ENCODE peak calls at places on chromosomes 2 and 18, in nine cellular contexts. P is H1, R is heart left ventricle, E is GM12892, Z is uterus, K is A549, B is lower leg skin, M is GM12878, J is NB4. C is an unnamed sample.

GRCh38 chr2:9558948-9559381 is 3.3 kb upstream of the ADAM17 start:
- DNase-seq in P (no peak), R (no peak), E (no peak), Z (peak; percentile 46), K (no peak), B (peak; percentile 68), M (no peak), J (peak; percentile 47), C (peak; percentile 47)

GRCh38 chr2:85697096-85697495 is 2.9 kb downstream of the GNLY start:
- DNase-seq in P (no peak), R (no peak), E (no peak), Z (no peak), K (no peak), B (peak; percentile 65), M (no peak), J (no peak), C (no peak)

GRCh38 chr18:65516209-65516608 is 234.6 kb upstream of the CDH7 start:
- DNase-seq in P (no peak), R (no peak), E (no peak), Z (no peak), K (no peak), B (no peak), M (no peak), J (no peak), C (no peak)

GRCh38 chr2:232898592-232899541 is 28.8 kb downstream of the SNORC start:
- DNase-seq in P (no peak), R (no peak), E (no peak), Z (no peak), K (no peak), B (peak; percentile 34), M (no peak), J (no peak), C (no peak)

GRCh38 chr2:156908825-156909224 is 348.7 kb upstream of the GALNT5 start:
- DNase-seq in P (no peak), R (no peak), E (no peak), Z (no peak), K (no peak), B (no peak), M (no peak), J (no peak), C (no peak)

GRCh38 chr2:24820175-24820513 is 26.9 kb downstream of the CENPO start:
- DNase-seq in P (peak; percentile 41), R (no peak), E (peak; percentile 13), Z (no peak), K (no peak), B (no peak), M (no peak), J (no peak), C (no peak)

GRCh38 chr2:54708584-54709340 is 14.7 kb upstream of the EML6 start:
- DNase-seq in P (peak; percentile 73), R (peak; percentile 66), E (no peak), Z (no peak), K (no peak), B (peak; percentile 87), M (no peak), J (no peak), C (peak; percentile 62)

GRCh38 chr18:23908827-23909226 is 105.7 kb upstream of the TTC39C start:
- DNase-seq in P (no peak), R (no peak), E (no peak), Z (no peak), K (no peak), B (no peak), M (no peak), J (no peak), C (no peak)

GRCh38 chr18:28109781-28110460 is 67.0 kb downstream of the CDH2 start:
- DNase-seq in P (no peak), R (no peak), E (no peak), Z (no peak), K (no peak), B (no peak), M (no peak), J (no peak), C (no peak)

GRCh38 chr18:57908092-57908491 is 105.0 kb upstream of the ATP8B1 start:
- DNase-seq in P (no peak), R (no peak), E (no peak), Z (no peak), K (no peak), B (no peak), M (no peak), J (no peak), C (no peak)

GRCh38 chr2:215981135-215981534 is 32.2 kb downstream of the MREG start:
- DNase-seq in P (no peak), R (no peak), E (no peak), Z (no peak), K (no peak), B (no peak), M (no peak), J (no peak), C (no peak)

GRCh38 chr2:241559489-241560180 is 1.1 kb downstream of the BOK start:
- DNase-seq in P (peak; percentile 75), R (peak; percentile 58), E (peak; percentile 42), Z (no peak), K (peak; percentile 33), B (no peak), M (no peak), J (no peak), C (peak; percentile 50)

GRCh38 chr18:36095936-36096519 is 28.7 kb upstream of the RPRD1A start:
- DNase-seq in P (no peak), R (no peak), E (no peak), Z (no peak), K (peak; percentile 10), B (no peak), M (no peak), J (peak; percentile 69), C (no peak)

DNA sequence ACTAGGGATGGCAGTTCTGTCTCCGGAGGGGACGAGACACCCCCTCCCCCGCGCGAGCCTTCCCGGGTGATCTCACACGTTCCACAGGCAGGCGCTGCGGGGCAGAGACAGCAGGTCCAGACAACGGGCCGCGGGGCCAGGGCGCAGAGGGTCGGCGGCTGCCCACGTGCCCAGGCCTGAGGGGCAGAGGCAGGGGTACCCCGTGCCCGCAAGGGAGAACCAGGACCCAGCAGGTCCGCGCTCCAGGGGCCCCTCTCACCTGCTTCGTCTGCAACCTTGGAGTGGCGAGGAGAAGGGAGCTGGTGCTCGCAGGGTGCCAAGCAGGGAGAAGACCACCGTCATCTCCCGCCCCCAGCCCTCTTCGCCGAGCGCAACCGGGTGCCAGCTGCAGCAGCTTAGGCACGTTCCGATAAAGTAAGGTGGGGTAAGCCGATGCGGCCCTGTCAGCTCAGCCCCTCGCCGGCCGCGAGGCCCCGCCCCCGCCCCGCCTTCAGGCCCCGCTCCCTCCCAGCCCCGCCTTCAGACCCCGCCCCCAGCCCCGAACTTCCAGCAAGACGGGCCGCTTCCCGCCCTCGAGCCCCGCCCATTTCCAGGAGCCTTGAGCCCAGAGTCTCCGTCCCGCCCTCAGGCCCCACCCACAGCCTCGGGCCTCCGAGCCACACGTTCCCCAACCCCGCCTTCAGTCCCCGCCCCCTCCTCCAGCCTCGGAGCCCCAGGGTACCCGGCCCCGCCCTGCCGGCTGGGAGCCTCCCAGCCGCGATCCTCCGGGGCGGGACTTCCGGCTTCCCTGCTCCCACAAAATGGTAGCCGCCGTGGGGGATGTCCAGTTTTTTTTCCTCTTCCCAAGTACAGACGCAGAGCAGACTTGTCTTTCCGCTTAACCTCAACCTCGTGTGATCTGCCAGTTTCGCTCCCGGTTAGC is at the start of gene GPR155:
- DNase-seq in P (peak; percentile 91), R (peak; percentile 100), E (peak; percentile 81), Z (peak; percentile 100), K (peak; percentile 80), B (peak; percentile 100), M (peak; percentile 85), J (peak; percentile 99), C (peak; percentile 100)
- TF ChIP-seq POLR2A in P (peak; percentile 81), R (no peak), E (peak; percentile 63), Z (no peak), K (peak; percentile 67), B (no peak), M (peak; percentile 75), J (peak; percentile 41), C (no peak)

DNA sequence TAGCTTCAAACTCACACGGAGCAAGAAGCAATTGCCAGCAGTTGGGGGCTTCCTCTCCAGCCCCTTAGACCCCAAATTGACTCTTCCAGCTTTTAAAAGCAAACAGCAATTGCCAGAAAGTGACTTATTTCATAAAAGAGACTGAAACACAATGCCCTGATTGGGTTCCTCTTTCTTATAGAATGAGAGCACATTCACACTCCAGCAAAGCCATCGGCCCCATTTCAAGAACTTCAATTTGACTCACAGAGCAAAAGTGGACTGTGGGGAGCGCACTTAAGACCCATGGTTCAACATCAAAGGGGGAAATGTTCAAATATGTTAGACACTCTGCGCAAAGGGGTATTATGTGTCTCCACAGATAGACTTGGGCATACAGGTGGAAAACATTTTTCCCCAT is 484.7 kb downstream of the BCL11A start:
- DNase-seq in P (no peak), R (no peak), E (no peak), Z (no peak), K (no peak), B (no peak), M (no peak), J (peak; percentile 28), C (no peak)
- TF ChIP-seq POLR2A in P (no peak), R (no peak), E (no peak), Z (no peak), K (no peak), B (no peak), M (no peak), J (no peak), C (no peak)

DNA sequence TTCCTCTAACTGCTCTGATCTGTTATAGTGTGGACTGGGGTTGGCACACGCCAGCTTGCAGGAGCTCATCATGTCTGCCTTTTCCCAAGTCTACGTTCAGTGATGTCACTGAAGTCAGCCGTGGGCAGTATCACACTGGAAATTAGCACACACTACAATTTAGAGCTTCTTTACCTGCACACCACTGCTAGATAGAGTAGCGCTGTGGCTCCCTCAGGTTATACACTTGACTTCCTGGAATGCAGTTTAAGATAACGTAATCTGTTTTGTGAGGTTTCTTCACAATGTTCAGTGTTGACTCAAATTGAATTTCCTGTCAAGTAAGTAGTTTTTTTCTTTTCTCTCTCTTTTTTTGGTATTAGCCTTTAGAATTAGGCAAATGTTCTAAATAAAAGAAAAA is 487.2 kb downstream of the DCDC2C start:
- DNase-seq in P (no peak), R (no peak), E (no peak), Z (no peak), K (no peak), B (no peak), M (no peak), J (no peak), C (peak; percentile 18)
- TF ChIP-seq POLR2A in P (no peak), R (no peak), E (no peak), Z (no peak), K (no peak), B (no peak), M (no peak), J (no peak), C (no peak)

GRCh38 chr2:70124983-70125480 is 37.8 kb downstream of the PCBP1 start:
- DNase-seq in P (peak; percentile 75), R (peak; percentile 79), E (no peak), Z (peak; percentile 71), K (peak; percentile 71), B (peak; percentile 93), M (no peak), J (peak; percentile 84), C (peak; percentile 59)
- TF ChIP-seq POLR2A in P (peak; percentile 97), R (no peak), E (peak; percentile 71), Z (no peak), K (peak; percentile 75), B (no peak), M (peak; percentile 88), J (peak; percentile 61), C (peak; percentile 14)

C was measured in thyroid gland.